ENCODE peak calls at places on chromosomes 4 and X, in four cellular contexts. One of them, this sample, is unnamed.

GRCh38 chrX:118226060-118226428 is 109.4 kb upstream of the KLHL13 start:
- DNase-seq in IMR-90: no peak
- DNase-seq in H9: no peak
- DNase-seq in H1: no peak
- DNase-seq in this sample: peak; percentile 2

GRCh38 chr4:162104459-162105124 is 59.2 kb downstream of the FSTL5 start:
- DNase-seq in H1: no peak
- DNase-seq in H9: no peak
- DNase-seq in IMR-90: no peak
- DNase-seq in this sample: no peak

GRCh38 chrX:103573205-103573604 is 12.1 kb upstream of the TCEAL4 start:
- DNase-seq in IMR-90: no peak
- DNase-seq in H9: peak; percentile 41
- DNase-seq in H1: no peak
- DNase-seq in this sample: no peak

GRCh38 chr4:84855774-84856173 is 110.7 kb downstream of the WDFY3 start:
- DNase-seq in H9: no peak
- DNase-seq in IMR-90: no peak
- DNase-seq in H1: no peak
- DNase-seq in this sample: no peak

GRCh38 chr4:77917601-77918000 is 55.0 kb downstream of the MRPL1 start:
- DNase-seq in H1: no peak
- DNase-seq in H9: no peak
- DNase-seq in IMR-90: no peak
- DNase-seq in this sample: no peak

GRCh38 chrX:134847133-134847532 is 143.7 kb upstream of the SMIM10 start:
- DNase-seq in H1: no peak
- DNase-seq in IMR-90: no peak
- DNase-seq in H9: no peak
- DNase-seq in this sample: no peak

GRCh38 chr4:7649741-7650531 is 215.2 kb upstream of the PSAPL1 start:
- DNase-seq in H1: no peak
- DNase-seq in IMR-90: peak; percentile 95
- DNase-seq in H9: no peak
- DNase-seq in this sample: no peak

GRCh38 chrX:16436348-16437188 is 213.4 kb upstream of the S100G start:
- DNase-seq in H1: peak; percentile 5
- DNase-seq in IMR-90: peak; percentile 75
- DNase-seq in H9: peak; percentile 82
- DNase-seq in this sample: peak; percentile 77

GRCh38 chr4:113616443-113616842 is 145.1 kb downstream of the CAMK2D start:
- DNase-seq in H9: no peak
- DNase-seq in IMR-90: no peak
- DNase-seq in H1: no peak
- DNase-seq in this sample: no peak

GRCh38 chr4:15914736-15915135 is 23.8 kb downstream of the FGFBP1 start:
- DNase-seq in H1: no peak
- DNase-seq in IMR-90: no peak
- DNase-seq in H9: no peak
- DNase-seq in this sample: no peak

GRCh38 chr4:57131849-57132745 is 21.9 kb upstream of the IGFBP7 start:
- DNase-seq in H1: no peak
- DNase-seq in H9: no peak
- DNase-seq in IMR-90: peak; percentile 24
- DNase-seq in this sample: peak; percentile 22

GRCh38 chr4:105641876-105642275 is 66.6 kb downstream of the INTS12 start:
- DNase-seq in IMR-90: no peak
- DNase-seq in H1: no peak
- DNase-seq in H9: no peak
- DNase-seq in this sample: no peak

GRCh38 chrX:63050225-63050624 is 300.9 kb downstream of the SPIN4 start:
- DNase-seq in IMR-90: no peak
- DNase-seq in H9: no peak
- DNase-seq in H1: no peak
- DNase-seq in this sample: peak; percentile 0

GRCh38 chrX:31331928-31332327 is 260.1 kb upstream of the FTHL17 start:
- DNase-seq in IMR-90: no peak
- DNase-seq in H1: no peak
- DNase-seq in H9: no peak
- DNase-seq in this sample: no peak

DNA sequence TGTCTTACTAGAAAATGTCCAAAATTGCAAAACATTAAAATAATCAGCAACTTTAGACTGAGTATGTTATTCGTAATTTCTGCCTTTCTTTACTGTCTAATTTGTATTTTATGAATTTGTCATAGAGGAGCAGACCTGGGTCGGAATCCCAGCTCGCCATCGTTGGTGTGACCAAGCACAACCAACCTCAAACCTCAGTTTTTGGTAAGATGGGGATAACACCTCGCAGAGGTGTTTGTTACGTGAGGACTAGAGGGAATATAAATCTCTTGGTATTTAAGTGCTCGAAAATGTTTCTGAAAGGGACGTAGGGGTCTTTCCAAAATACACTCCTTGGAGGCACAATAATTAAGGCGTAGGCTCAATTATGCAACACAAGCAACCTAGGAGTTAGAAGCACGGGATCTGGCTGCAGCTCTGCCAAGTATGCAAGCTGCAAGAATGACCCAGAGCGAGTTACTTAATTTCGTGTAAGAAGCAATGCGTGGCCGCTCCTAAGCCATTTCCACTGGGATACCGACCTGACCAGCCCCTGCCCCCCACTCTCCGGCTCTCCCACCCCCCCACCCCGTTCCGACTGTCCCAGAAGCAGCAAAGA is 602 bp downstream of the ADH5 start:
- DNase-seq in IMR-90: peak; percentile 79
- DNase-seq in H1: no peak
- DNase-seq in H9: peak; percentile 41
- DNase-seq in this sample: peak; percentile 76
- H3K4ac ChIP-seq in IMR-90: peak overlapping the region; percentile 36
- H3K4ac ChIP-seq in H1: no peak overlapping the region
- H3K4ac ChIP-seq in H9: no peak overlapping the region
- H3K4ac ChIP-seq in this sample: peak overlapping the region; percentile 26

DNA sequence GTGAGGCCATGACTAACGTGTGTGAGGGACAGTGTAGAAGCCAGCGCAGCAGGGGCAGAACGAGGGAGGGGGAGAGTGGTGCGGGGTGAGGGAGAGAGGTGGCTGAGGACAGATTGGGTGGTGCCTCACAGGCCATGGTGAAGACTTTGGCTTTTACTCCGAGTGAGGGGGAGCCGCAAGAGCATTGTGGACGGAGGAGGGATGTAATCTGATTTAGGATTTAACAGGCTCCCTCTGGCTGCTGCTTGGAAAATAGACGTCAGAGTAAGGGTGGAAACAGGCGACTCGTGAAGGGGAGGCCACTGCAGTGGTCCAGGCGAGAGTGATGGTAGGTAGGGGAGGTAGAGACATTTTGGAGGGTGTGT is 13.0 kb downstream of the PPP1R3F start:
- DNase-seq in IMR-90: peak; percentile 33
- DNase-seq in H1: no peak
- DNase-seq in H9: peak; percentile 53
- DNase-seq in this sample: peak; percentile 81
- H3K56ac ChIP-seq in IMR-90: no peak overlapping the region
- H3K56ac ChIP-seq in H1: no peak overlapping the region
- H3K56ac ChIP-seq in H9: no peak overlapping the region
- H3K56ac ChIP-seq in this sample: no peak overlapping the region

GRCh38 chr4:10639664-10640063 is 44.9 kb downstream of the CLNK start:
- DNase-seq in H9: no peak
- DNase-seq in IMR-90: peak; percentile 24
- DNase-seq in H1: no peak
- DNase-seq in this sample: no peak

GRCh38 chr4:10639100-10639499 is 45.5 kb downstream of the CLNK start:
- DNase-seq in H1: no peak
- DNase-seq in H9: no peak
- DNase-seq in IMR-90: no peak
- DNase-seq in this sample: peak; percentile 37

GRCh38 chr4:10635096-10635495 is 49.5 kb downstream of the CLNK start:
- DNase-seq in H1: no peak
- DNase-seq in IMR-90: no peak
- DNase-seq in H9: no peak
- DNase-seq in this sample: no peak

GRCh38 chr4:10643600-10644425 is 40.8 kb downstream of the CLNK start:
- DNase-seq in H9: no peak
- DNase-seq in H1: no peak
- DNase-seq in IMR-90: peak; percentile 20
- DNase-seq in this sample: no peak

GRCh38 chr4:10640535-10641159 is 43.9 kb downstream of the CLNK start:
- DNase-seq in H9: no peak
- DNase-seq in H1: no peak
- DNase-seq in IMR-90: no peak
- DNase-seq in this sample: no peak
- H3K27ac ChIP-seq in H9: no peak overlapping the region
- H3K27ac ChIP-seq in H1: no peak overlapping the region
- H3K27ac ChIP-seq in IMR-90: no peak overlapping the region
- H3K27ac ChIP-seq in this sample: no peak overlapping the region

DNA sequence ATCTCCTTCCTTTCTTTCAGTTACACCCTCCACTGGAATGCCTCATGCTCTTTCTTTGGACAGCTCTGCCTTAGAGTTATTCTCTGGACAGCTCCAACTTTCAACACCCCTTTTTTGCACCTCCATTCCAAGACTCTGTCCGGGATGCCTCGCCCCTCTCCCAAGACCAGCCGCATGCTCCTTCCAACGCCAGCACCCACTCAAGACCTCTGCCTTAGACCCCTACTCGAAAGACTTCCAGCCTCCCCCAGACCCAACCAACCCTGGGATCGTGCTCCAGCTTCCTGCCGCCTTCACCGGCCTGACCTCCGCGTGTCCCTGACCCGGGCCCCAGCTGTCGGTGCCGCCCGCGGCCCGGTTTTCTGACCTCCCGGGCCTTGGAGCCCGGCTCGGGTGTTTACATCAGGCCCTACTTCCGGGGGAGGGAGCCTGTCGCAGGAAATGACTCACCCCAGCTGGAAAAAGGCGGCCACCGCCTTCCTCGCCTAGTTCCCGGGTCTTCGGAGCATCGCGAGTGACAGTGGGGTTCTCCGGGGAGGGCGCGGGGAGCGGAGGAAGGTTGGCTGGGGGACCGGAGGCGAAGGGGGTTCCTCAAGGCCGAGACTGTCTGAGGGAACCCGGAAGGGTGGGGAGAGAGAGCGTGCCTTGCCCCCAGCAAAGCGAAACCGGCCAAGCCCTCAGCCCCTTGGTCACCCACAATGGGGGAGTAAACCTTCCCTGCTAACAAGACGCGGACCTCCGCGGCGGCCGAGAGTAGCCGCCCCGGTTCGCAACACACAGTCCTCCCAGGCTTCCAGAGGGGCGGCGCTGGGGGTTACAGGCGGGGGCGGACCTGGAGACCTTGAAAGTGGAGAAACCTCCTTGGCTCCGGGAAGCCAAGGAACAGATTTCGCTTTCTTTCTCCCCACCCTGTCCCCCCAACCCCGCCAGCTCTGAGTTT is at the start of gene WDR45:
- DNase-seq in IMR-90: peak; percentile 63
- DNase-seq in H1: no peak
- DNase-seq in H9: peak; percentile 57
- DNase-seq in this sample: peak; percentile 76
- H3K4ac ChIP-seq in IMR-90: peak within 1 kb of the TSS; percentile 98
- H3K4ac ChIP-seq in H1: no peak within 1 kb of the TSS
- H3K4ac ChIP-seq in H9: no peak within 1 kb of the TSS
- H3K4ac ChIP-seq in this sample: peak within 1 kb of the TSS; percentile 2

GRCh38 chrX:681989-682388 is 51.4 kb downstream of the SHOX start:
- DNase-seq in H1: no peak
- DNase-seq in IMR-90: no peak
- DNase-seq in H9: no peak
- DNase-seq in this sample: no peak

GRCh38 chrX:685120-686032 is 54.8 kb downstream of the SHOX start:
- DNase-seq in H1: no peak
- DNase-seq in IMR-90: no peak
- DNase-seq in H9: no peak
- DNase-seq in this sample: no peak

GRCh38 chrX:682892-683291 is 52.3 kb downstream of the SHOX start:
- DNase-seq in H9: no peak
- DNase-seq in H1: no peak
- DNase-seq in IMR-90: no peak
- DNase-seq in this sample: no peak

GRCh38 chrX:680062-680461 is 49.5 kb downstream of the SHOX start:
- DNase-seq in H1: no peak
- DNase-seq in IMR-90: no peak
- DNase-seq in H9: no peak
- DNase-seq in this sample: no peak

DNA sequence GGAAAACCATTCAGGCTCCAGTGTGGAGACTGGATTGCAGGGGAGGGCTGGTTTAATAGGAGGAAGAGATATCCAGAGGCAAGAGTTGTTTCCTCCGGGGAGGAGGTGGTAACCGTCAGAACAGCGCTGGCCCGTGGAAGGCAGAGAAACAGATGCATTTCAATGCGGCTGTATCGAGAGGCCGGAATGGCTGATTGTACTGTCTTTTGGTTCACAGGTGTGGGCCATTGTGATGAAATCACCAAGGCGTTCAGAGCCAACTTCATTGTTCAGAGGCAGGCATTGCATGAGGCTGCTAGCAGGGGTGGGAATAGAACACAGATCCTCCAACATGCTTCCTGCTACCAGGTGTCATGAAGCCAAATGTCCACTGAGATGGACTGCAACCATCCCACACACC is 53.0 kb downstream of the SHOX start:
- DNase-seq in H9: peak; percentile 39
- DNase-seq in H1: no peak
- DNase-seq in IMR-90: no peak
- DNase-seq in this sample: no peak
- H3K56ac ChIP-seq in H9: no peak overlapping the region
- H3K56ac ChIP-seq in H1: peak overlapping the region; percentile 3
- H3K56ac ChIP-seq in IMR-90: no peak overlapping the region
- H3K56ac ChIP-seq in this sample: no peak overlapping the region

GRCh38 chr4:106868381-106869035 is 167.6 kb downstream of the DKK2 start:
- DNase-seq in IMR-90: no peak
- DNase-seq in H1: no peak
- DNase-seq in H9: no peak
- DNase-seq in this sample: no peak

GRCh38 chr4:106869551-106869950 is 166.6 kb downstream of the DKK2 start:
- DNase-seq in IMR-90: no peak
- DNase-seq in H1: no peak
- DNase-seq in H9: no peak
- DNase-seq in this sample: no peak

GRCh38 chr4:106864231-106864630 is 171.9 kb downstream of the DKK2 start:
- DNase-seq in H1: no peak
- DNase-seq in IMR-90: no peak
- DNase-seq in H9: no peak
- DNase-seq in this sample: no peak
- H3K27ac ChIP-seq in H1: no peak overlapping the region
- H3K27ac ChIP-seq in IMR-90: no peak overlapping the region
- H3K27ac ChIP-seq in H9: no peak overlapping the region
- H3K27ac ChIP-seq in this sample: no peak overlapping the region

GRCh38 chr4:64174247-64174882 is 234.9 kb downstream of the TECRL start:
- DNase-seq in H1: no peak
- DNase-seq in IMR-90: no peak
- DNase-seq in H9: no peak
- DNase-seq in this sample: peak; percentile 36
- H3K4ac ChIP-seq in H1: peak overlapping the region; percentile 53
- H3K4ac ChIP-seq in IMR-90: no peak overlapping the region
- H3K4ac ChIP-seq in H9: no peak overlapping the region
- H3K4ac ChIP-seq in this sample: no peak overlapping the region

DNA sequence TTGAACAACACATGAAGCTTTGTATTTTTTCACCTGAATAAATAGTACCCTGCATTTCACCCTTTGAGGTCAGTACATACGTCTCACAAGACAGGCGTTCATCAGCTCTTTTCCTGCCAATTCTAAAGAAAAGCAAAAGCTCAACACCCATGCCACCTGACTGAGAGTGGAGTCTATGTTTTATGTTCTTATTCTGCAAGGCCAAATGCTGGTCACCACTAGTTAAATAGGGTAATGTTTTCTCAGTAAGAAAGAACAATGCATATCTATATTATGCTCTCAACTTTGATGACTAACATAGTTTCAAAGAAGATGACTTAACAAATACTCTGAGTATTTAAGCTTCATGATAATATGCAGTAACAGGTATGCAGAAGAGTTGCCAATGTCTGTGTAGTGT is 336.3 kb upstream of the BMP3 start:
- DNase-seq in H1: no peak
- DNase-seq in H9: no peak
- DNase-seq in IMR-90: no peak
- DNase-seq in this sample: no peak
- H3K56ac ChIP-seq in H1: no peak overlapping the region
- H3K56ac ChIP-seq in H9: no peak overlapping the region
- H3K56ac ChIP-seq in IMR-90: no peak overlapping the region
- H3K56ac ChIP-seq in this sample: no peak overlapping the region